ENCODE peak calls at places on chromosome 20, in seven cellular contexts. E, W, I, Q, G, F and H are unnamed samples.

GRCh38 chr20:49395183-49395582 is 87.3 kb downstream of the KCNB1 start:
- DNase-seq in W (no peak), Q (no peak), I (no peak), G (no peak), F (no peak), E (no peak), H (no peak)

GRCh38 chr20:43766395-43766794 is 39.6 kb upstream of the GTSF1L start:
- DNase-seq in I (no peak), F (no peak), Q (no peak), G (no peak), W (no peak), E (no peak), H (no peak)

GRCh38 chr20:22861231-22861980 is 173.7 kb upstream of the SSTR4 start:
- DNase-seq in E (no peak), G (no peak), W (no peak), F (no peak), Q (no peak), I (no peak), H (no peak)

GRCh38 chr20:18985551-18985950 is 172.0 kb downstream of the SCP2D1 start:
- DNase-seq in Q (no peak), W (no peak), I (no peak), F (no peak), G (no peak), E (no peak), H (no peak)

GRCh38 chr20:62231292-62231691 is 7.0 kb upstream of the OSBPL2 start:
- DNase-seq in G (no peak), Q (no peak), I (no peak), F (no peak), W (no peak), E (no peak), H (no peak)

GRCh38 chr20:64010711-64011237 is 25.2 kb upstream of the C20orf204 start:
- DNase-seq in Q (peak), E (no peak), I (no peak), F (no peak), W (no peak), G (no peak), H (peak)

GRCh38 chr20:17381701-17382100 is 149.5 kb downstream of the BFSP1 start:
- DNase-seq in W (no peak), Q (no peak), G (no peak), I (no peak), F (no peak), E (no peak), H (no peak)

GRCh38 chr20:35320396-35321126 is 28.3 kb upstream of the FAM83C start:
- DNase-seq in W (no peak), Q (no peak), I (no peak), E (peak), F (peak), G (no peak), H (no peak)

GRCh38 chr20:35008411-35009342 is 53.0 kb downstream of the MYH7B start:
- DNase-seq in Q (no peak), E (no peak), I (no peak), F (no peak), W (no peak), G (no peak), H (no peak)

DNA sequence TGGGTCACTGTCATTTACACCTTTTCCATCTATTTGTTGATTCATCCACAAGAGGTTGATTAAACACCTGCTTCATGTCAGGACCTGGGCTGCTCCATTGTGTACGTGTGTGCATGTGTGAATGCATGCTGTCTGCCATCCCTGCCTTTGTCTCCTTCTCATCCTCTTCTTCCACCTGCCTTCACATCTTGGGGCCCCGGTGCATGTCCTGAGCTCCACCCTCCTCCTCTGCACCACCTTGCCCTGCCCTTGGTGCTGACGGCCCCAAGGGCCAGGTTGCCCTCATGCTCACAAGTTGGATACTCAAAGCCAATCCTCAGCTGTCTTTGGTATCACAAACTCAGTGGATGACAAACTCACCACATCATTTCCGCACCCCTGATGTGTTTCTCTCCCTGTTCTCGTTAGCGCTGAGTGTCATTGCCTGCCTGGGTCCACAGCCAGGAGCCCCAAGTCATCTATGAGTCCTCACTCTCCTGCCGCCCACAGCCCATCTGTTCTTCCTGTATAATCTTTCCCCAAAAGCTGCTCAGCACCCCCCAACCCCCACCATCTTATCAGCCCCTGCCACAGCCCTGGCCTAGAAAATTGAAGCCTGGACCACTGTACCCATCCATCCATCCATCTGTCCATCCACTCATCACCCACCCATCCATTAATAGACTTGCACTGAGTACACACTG is 85.0 kb downstream of the SRC start:
- DNase-seq in F (no peak), I (no peak), G (no peak), E (no peak), W (no peak), Q (no peak), H (no peak)
- TF ChIP-seq JUND in F (no peak), I (no peak), G (no peak), E (no peak), W (no peak), Q (no peak), H (no peak)

DNA sequence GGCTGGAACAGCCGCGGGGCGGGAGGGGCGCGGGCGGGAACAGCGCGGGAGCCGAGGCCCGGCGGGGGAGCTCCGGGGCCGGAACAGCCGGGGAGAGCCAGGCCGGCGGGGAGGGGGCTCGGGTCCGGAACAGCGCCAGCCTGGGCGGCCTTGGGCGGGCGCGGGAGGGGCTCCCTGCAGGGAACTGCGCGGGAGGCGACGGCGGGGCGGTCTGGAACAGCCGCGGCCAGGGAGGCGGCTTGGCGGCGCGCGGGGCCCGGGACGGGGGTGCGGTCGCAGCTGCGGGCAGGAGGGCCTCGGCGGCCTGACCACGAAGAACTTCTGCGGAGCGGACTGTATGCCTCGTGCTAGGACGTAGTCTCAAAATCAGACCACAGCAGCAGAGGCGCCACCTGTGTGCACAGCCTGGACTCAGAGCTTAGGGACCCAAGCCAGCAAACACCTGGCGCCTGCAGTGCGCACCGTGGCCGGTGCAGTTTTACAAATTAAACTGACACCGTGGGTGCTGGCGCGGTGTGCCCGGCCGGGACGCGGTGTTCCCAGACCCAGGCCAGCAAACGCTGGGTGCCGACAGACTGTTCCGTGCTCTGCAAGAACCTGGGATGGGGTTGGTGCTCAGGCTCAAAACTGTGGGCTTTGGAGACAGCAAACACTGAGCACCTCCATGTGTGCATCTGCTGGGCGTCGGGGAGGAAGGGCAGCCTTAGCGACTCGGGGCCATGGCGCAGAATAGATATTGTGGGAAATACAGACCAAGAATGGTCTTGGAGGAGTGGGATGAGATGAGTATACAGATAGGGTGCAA is 572 bp downstream of the ZNF341 start:
- DNase-seq in F (peak), G (no peak), W (no peak), I (no peak), E (peak), Q (peak), H (no peak)
- TF ChIP-seq JUND in F (peak), G (peak), W (no peak), I (peak), E (peak), Q (peak), H (peak)

DNA sequence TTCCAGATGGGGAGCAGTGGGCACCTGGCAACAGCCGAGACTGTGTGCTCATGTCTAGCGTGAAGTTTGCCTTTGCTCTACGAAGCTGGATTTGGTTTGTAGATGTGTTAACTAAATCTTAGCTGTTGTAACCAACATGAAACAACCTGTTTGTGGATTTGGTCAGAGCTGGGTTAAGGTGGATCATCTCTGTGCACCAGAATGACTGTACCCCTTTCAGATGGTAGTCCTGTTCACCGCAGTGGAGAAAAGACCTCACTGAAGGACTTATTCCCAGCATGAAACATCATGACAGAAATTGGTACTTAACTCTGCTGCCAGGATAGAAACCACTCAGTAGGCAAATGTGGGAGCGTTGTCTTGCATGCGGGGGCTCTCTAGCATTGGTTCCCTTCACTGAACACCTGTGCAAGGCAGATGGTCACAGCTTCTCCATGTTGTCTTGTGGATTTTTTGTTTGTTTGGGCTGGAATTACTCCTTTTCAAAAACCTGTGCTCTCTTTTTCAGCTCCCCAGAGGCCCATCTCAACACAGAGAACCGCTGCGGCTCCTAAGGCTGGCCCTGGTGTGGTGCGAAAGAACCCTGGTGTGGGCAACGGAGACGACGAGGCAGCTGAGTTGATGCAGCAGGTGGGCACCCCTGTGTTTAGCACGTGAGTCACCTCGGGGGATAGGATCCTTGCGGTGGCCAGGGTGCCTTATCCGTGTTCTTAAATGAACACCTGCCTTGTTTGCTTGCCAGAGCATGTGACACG is 19.3 kb upstream of the EFCAB8 start:
- DNase-seq in Q (no peak), G (no peak), W (no peak), F (no peak), I (no peak), E (no peak), H (no peak)
- TF ChIP-seq JUND in Q (no peak), G (no peak), W (no peak), F (no peak), I (no peak), E (no peak), H (no peak)

GRCh38 chr20:51360451-51361230 is 181.9 kb downstream of the NFATC2 start:
- DNase-seq in W (no peak), G (no peak), E (peak), Q (no peak), F (no peak), I (no peak), H (no peak)
- TF ChIP-seq JUND in W (peak), G (no peak), E (peak), Q (no peak), F (no peak), I (no peak), H (no peak)

GRCh38 chr20:37757550-37757949 is 63.7 kb downstream of the CTNNBL1 start:
- DNase-seq in I (no peak), G (no peak), F (no peak), Q (no peak), W (no peak), E (no peak), H (peak)
- TF ChIP-seq JUND in I (no peak), G (no peak), F (no peak), Q (no peak), W (no peak), E (no peak), H (no peak)

GRCh38 chr20:45985573-45985972 is 13.6 kb upstream of the ZNF335 start:
- DNase-seq in G (no peak), F (peak), E (no peak), I (no peak), Q (no peak), W (no peak), H (no peak)

GRCh38 chr20:45975686-45976085 is 3.7 kb upstream of the ZNF335 start:
- DNase-seq in Q (no peak), I (no peak), G (no peak), W (no peak), F (no peak), E (no peak), H (no peak)

GRCh38 chr20:45976132-45976531 is 4.1 kb upstream of the ZNF335 start:
- DNase-seq in I (no peak), Q (no peak), E (no peak), G (no peak), W (no peak), F (no peak), H (no peak)

GRCh38 chr20:45983279-45983743 is 11.3 kb upstream of the ZNF335 start:
- DNase-seq in W (no peak), E (no peak), G (no peak), Q (no peak), F (no peak), I (peak), H (no peak)

GRCh38 chr20:45981261-45981660 is 9.3 kb upstream of the ZNF335 start:
- DNase-seq in Q (no peak), I (no peak), W (no peak), E (no peak), F (no peak), G (no peak), H (no peak)
- TF ChIP-seq JUND in Q (no peak), I (no peak), W (no peak), E (no peak), F (no peak), G (no peak), H (no peak)

GRCh38 chr20:51311636-51312479 is 230.7 kb downstream of the NFATC2 start:
- DNase-seq in I (no peak), Q (no peak), W (no peak), F (no peak), G (peak), E (no peak), H (no peak)
- TF ChIP-seq JUND in I (no peak), Q (no peak), W (no peak), F (no peak), G (no peak), E (no peak), H (no peak)

GRCh38 chr20:56437196-56437960 is 25.3 kb downstream of the CASS4 start:
- DNase-seq in F (no peak), I (no peak), E (no peak), Q (no peak), G (no peak), W (no peak), H (no peak)

GRCh38 chr20:56443654-56444540 is 24.5 kb upstream of the RTF2 start:
- DNase-seq in E (no peak), I (no peak), W (no peak), Q (no peak), G (no peak), F (peak), H (no peak)

GRCh38 chr20:56439784-56440291 is 27.8 kb downstream of the CASS4 start:
- DNase-seq in G (no peak), E (no peak), W (no peak), F (no peak), Q (no peak), I (no peak), H (no peak)

GRCh38 chr20:56442381-56443365 is 25.8 kb upstream of the RTF2 start:
- DNase-seq in I (no peak), F (no peak), W (no peak), G (no peak), E (no peak), Q (no peak), H (no peak)

DNA sequence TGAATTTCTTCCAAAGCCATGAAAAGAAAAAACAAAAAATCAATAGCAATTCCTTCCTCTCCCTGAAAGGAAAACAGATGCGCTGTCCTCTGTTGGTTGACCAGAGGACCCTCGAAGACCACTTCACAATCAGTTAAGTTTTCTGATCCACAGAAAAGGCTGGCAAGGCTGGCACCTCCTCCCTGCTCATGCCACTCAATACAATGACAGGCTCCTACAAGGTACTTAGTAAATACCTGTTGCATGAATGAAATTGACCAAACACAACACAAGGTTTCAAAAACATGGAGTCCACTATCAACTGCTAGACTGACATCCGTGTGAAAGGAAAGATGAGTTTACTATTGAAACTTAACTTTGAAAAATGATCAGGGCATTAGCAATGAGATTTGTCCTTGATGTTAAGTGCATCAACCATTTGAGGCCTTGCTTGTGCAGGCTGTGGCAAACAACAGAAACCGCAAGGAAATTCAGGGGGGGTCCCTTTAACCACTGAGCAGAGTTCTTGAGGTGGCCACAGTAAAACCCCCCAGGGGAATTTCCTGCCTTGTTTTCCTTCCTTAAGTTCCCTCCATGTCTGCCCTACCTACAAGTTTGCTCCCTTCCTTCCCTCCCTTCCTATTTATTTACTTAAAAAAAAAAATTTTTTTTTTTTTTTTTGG is 27.9 kb upstream of the RTF2 start:
- DNase-seq in E (no peak), W (no peak), Q (peak), I (no peak), F (no peak), G (no peak), H (no peak)
- TF ChIP-seq JUND in E (no peak), W (no peak), Q (no peak), I (no peak), F (no peak), G (no peak), H (no peak)

DNA sequence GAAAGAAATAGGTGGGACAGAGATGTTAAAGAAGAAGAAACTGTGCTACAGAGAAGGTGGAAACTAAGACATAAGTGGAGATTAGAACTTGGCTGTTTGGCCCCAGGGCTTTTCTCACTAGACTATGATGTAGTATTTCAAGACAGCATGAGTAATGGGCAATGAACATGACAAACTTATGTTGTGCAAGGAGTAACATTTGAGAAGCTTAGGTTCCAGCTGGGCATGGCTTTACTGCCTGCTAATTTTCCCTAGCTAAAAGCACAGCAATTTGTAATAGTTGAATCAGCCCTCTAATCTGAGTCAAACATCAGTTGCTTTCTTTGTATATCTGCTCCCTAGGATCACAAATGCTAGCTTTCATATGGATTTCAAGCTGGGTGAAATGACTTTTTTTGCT is 294.3 kb upstream of the BMP2 start:
- DNase-seq in I (no peak), Q (no peak), G (no peak), E (no peak), F (no peak), W (no peak), H (no peak)
- TF ChIP-seq JUND in I (no peak), Q (no peak), G (no peak), E (no peak), F (no peak), W (no peak), H (no peak)